ENCODE peak calls at places on chromosomes 13 and 19, in ten cellular contexts. Q is body of pancreas, X is Peyer's patch, P is PC-3, Y is psoas muscle, W is transverse colon, M is brain microvascular endothelial cell, T is tibial artery, L is endodermal cell, E is A549. R is an unnamed sample.

GRCh38 chr19:8355631-8356402 is 8.1 kb upstream of the ANGPTL4 start:
- DNase-seq in Q (no peak), X (no peak), P (peak; percentile 97), Y (peak; percentile 53), W (no peak), M (peak; percentile 99), T (peak; percentile 63), L (no peak), E (no peak), R (no peak)

GRCh38 chr13:98978280-98978679 is 416 bp upstream of the DOCK9 start:
- DNase-seq in Q (no peak), X (no peak), P (peak; percentile 69), Y (no peak), W (no peak), M (peak; percentile 84), T (no peak), L (no peak), E (no peak), R (no peak)

GRCh38 chr13:80931766-80932165 is 590.8 kb upstream of the SPRY2 start:
- DNase-seq in Q (no peak), X (no peak), P (no peak), Y (no peak), W (no peak), M (no peak), T (no peak), L (no peak), E (no peak), R (no peak)

GRCh38 chr13:52195052-52195837 is 35.8 kb upstream of the NEK3 start:
- DNase-seq in Q (peak; percentile 82), X (peak; percentile 75), P (peak; percentile 9), Y (peak; percentile 82), W (peak; percentile 79), M (peak; percentile 36), T (peak; percentile 86), L (peak; percentile 81), E (no peak), R (peak; percentile 72)

GRCh38 chr13:99484405-99484981 is 16.8 kb upstream of the TM9SF2 start:
- DNase-seq in Q (no peak), X (no peak), P (no peak), Y (no peak), W (no peak), M (peak; percentile 32), T (no peak), L (no peak), E (no peak), R (no peak)

GRCh38 chr13:27036236-27036981 is 135.2 kb downstream of the USP12 start:
- DNase-seq in Q (no peak), X (no peak), P (peak; percentile 72), Y (no peak), W (no peak), M (no peak), T (no peak), L (no peak), E (peak; percentile 32), R (no peak)

GRCh38 chr13:114128624-114129522 is 3.5 kb downstream of the RASA3 start:
- DNase-seq in Q (no peak), X (peak; percentile 90), P (peak; percentile 77), Y (peak; percentile 84), W (peak; percentile 79), M (peak; percentile 93), T (peak; percentile 86), L (no peak), E (no peak), R (no peak)

GRCh38 chr19:4302238-4302630 is at the start of gene TMIGD2:
- DNase-seq in Q (no peak), X (no peak), P (no peak), Y (no peak), W (no peak), M (no peak), T (no peak), L (no peak), E (no peak), R (no peak)

GRCh38 chr13:79434578-79434977 is 28.5 kb upstream of the RBM26 start:
- DNase-seq in Q (no peak), X (no peak), P (no peak), Y (no peak), W (no peak), M (peak; percentile 57), T (no peak), L (no peak), E (no peak), R (no peak)

GRCh38 chr19:35592226-35592625 is 6.3 kb downstream of the PMIS2 start:
- DNase-seq in Q (peak; percentile 70), X (no peak), P (peak; percentile 52), Y (no peak), W (no peak), M (no peak), T (no peak), L (peak; percentile 76), E (peak; percentile 62), R (no peak)

GRCh38 chr19:39765091-39766076 is 13.3 kb upstream of the LEUTX start:
- DNase-seq in Q (peak; percentile 44), X (peak; percentile 25), P (peak; percentile 57), Y (peak; percentile 27), W (peak; percentile 28), M (peak; percentile 27), T (no peak), L (peak; percentile 85), E (peak; percentile 41), R (no peak)

GRCh38 chr19:33214621-33215020 is 11.0 kb downstream of the SLC7A10 start:
- DNase-seq in Q (no peak), X (no peak), P (peak; percentile 4), Y (no peak), W (no peak), M (peak; percentile 24), T (no peak), L (peak; percentile 86), E (peak; percentile 66), R (no peak)

GRCh38 chr13:32022292-32022691 is 9.3 kb upstream of the FRY start:
- DNase-seq in Q (no peak), X (no peak), P (no peak), Y (no peak), W (no peak), M (no peak), T (no peak), L (no peak), E (no peak), R (no peak)

GRCh38 chr19:18896421-18896841 is 473 bp upstream of the CERS1 start:
- DNase-seq in Q (no peak), X (no peak), P (peak; percentile 26), Y (no peak), W (no peak), M (no peak), T (no peak), L (peak; percentile 67), E (peak; percentile 35), R (no peak)
- H3K27ac ChIP-seq in Q (no peak overlapping the region), X (no peak overlapping the region), P (no peak overlapping the region), Y (no peak overlapping the region), W (no peak overlapping the region), M (no peak overlapping the region), T (no peak overlapping the region), L (no peak overlapping the region), E (no peak overlapping the region), R (no peak overlapping the region)

DNA sequence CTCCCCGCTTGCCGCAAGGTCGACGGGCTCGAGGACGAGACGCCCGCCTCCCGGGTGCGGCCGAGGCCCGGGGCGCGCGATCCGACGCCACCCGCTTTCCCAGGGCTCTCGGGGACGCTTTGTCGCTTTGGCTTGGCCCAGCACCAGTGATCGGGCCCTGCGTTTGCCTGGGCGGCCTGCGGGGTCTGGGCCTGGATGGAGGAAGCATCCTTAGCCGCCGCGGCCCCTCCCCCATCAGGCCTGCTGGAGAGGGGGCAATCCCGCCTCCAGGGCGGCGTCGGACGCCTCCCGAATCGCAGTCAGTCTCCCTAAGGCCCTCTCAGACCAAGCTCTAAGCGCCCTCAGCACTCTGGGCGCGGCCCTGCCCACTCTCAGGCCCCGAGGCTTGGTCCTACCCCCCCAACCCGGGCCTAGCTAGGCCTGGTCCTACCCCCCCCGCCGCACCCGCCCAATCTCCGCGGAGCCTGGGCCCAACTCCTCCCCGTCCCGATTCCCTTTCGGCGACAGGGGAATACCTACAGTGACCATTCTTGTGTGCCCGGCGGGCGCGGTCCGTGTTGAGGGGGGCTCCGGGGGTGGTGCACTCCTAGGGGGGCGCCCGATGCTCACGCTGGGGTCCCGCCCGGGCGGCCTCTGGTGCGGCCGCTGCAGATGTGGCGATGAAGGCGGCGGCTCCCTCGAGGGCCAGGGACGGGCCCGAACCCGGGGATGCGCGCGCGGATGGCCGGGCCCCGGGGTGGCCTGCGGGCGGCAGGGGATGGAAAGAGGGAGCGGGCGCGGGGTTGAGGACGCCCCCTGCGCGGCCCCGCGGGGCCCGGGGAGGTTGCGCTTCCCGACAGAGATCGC is 542 bp downstream of the ELAVL3 start:
- DNase-seq in Q (no peak), X (no peak), P (no peak), Y (no peak), W (no peak), M (no peak), T (no peak), L (no peak), E (no peak), R (no peak)
- H3K4me3 ChIP-seq in Q (no peak overlapping the region), X (no peak overlapping the region), P (no peak overlapping the region), Y (peak overlapping the region; percentile 44), W (no peak overlapping the region), M (no peak overlapping the region), T (no peak overlapping the region), L (no peak overlapping the region), E (no peak overlapping the region), R (no peak overlapping the region)

GRCh38 chr19:2064788-2065524 is 13.9 kb upstream of the MKNK2 start:
- DNase-seq in Q (no peak), X (no peak), P (no peak), Y (peak; percentile 83), W (no peak), M (no peak), T (peak; percentile 58), L (no peak), E (no peak), R (peak; percentile 32)
- TF ChIP-seq CTCF in Q (no peak), X (no peak), P (no peak), Y (peak; percentile 15), W (no peak), M (no peak), T (peak; percentile 20), L (no peak), E (no peak), R (no peak)

DNA sequence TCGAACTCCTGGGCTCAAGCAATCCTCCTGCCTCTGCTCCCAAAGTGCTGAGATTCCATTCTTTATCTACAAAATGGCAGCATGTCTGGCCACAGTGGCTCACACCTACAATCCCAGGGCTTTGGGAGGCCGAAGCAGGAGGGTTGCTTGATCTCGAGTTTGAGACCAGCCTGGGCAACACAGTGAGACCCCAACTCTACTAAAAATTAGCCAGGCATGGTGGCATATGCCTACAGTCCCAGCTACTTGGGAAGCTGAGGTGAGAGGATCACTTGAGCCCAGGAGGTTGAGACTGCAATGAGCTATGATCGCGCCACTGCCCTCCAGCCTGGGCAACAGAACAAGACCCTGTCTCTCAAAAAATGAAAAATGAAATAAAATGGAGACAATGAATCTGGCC is 6.1 kb downstream of the NAPA start:
- DNase-seq in Q (no peak), X (no peak), P (no peak), Y (no peak), W (no peak), M (no peak), T (no peak), L (no peak), E (no peak), R (no peak)
- H3K27ac ChIP-seq in Q (no peak overlapping the region), X (no peak overlapping the region), P (no peak overlapping the region), Y (peak overlapping the region; percentile 99), W (no peak overlapping the region), M (no peak overlapping the region), T (no peak overlapping the region), L (no peak overlapping the region), E (no peak overlapping the region), R (no peak overlapping the region)